ENCODE peak calls at places on chromosomes 3 and 15, in nine cellular contexts. J is NCI-H69, T is HTR-8/SVneo, N is astrocyte of the spinal cord, K is activated gamma-delta T cell treated with Interleukin-2 at 50 U/mL for 16 hours, H is GM20000, Y is cardiac muscle cell, F is MV-4-11, V is NCI-H1417. A is an unnamed sample.

GRCh38 chr3:98812851-98813374 is 49.8 kb downstream of the ST3GAL6 start:
- DNase-seq in J (peak), H (peak), K (no peak), V (no peak), F (peak), Y (peak), T (peak), N (no peak), A (no peak)

GRCh38 chr15:67850995-67851535 is 11.2 kb upstream of the RNU6-1 start:
- DNase-seq in K (no peak), T (no peak), V (no peak), F (peak), H (no peak), Y (no peak), J (no peak), N (no peak), A (no peak)

GRCh38 chr15:89912145-89912673 is 543 bp downstream of the ARPIN start:
- DNase-seq in J (no peak), V (no peak), F (no peak), K (no peak), H (no peak), T (peak), Y (peak), N (peak), A (peak)

GRCh38 chr15:29126821-29127461 is 142.7 kb downstream of the NSMCE3 start:
- DNase-seq in K (no peak), Y (no peak), F (no peak), V (no peak), T (no peak), N (no peak), J (peak), H (no peak), A (no peak)

GRCh38 chr15:58551764-58552504 is 120.1 kb downstream of the LIPC start:
- DNase-seq in T (peak), J (no peak), F (peak), N (peak), V (no peak), Y (no peak), K (no peak), H (no peak), A (no peak)

GRCh38 chr3:174216019-174216418 is 643.1 kb upstream of the NAALADL2 start:
- DNase-seq in H (no peak), T (no peak), J (no peak), V (no peak), F (no peak), Y (no peak), N (no peak), K (no peak), A (no peak)

GRCh38 chr3:154228561-154229216 is 95.6 kb downstream of the DHX36 start:
- DNase-seq in F (no peak), V (no peak), H (no peak), Y (peak), J (no peak), N (no peak), K (no peak), T (no peak), A (no peak)

GRCh38 chr3:124985358-124985757 is 50.8 kb upstream of the MUC13 start:
- DNase-seq in J (no peak), F (peak), K (no peak), T (peak), Y (no peak), N (peak), V (no peak), H (no peak), A (no peak)

GRCh38 chr15:25508369-25509002 is 69.7 kb upstream of the UBE3A start:
- DNase-seq in Y (peak), N (peak), J (peak), K (no peak), T (no peak), V (peak), H (peak), F (peak), A (no peak)

GRCh38 chr3:113245775-113246174 is 34.4 kb downstream of the BOC start:
- DNase-seq in K (no peak), H (no peak), N (peak), V (no peak), F (peak), T (no peak), Y (no peak), J (no peak), A (no peak)

GRCh38 chr3:172513488-172513887 is 9.7 kb downstream of the TNFSF10 start:
- DNase-seq in V (no peak), F (peak), T (no peak), Y (no peak), N (no peak), J (no peak), H (no peak), K (no peak), A (no peak)

GRCh38 chr3:129014793-129015345 is 13.8 kb downstream of the EFCC1 start:
- DNase-seq in N (no peak), V (no peak), K (no peak), F (no peak), Y (no peak), J (no peak), H (no peak), T (no peak), A (no peak)

GRCh38 chr3:55797775-55798174 is 310.7 kb upstream of the WNT5A start:
- DNase-seq in V (no peak), T (no peak), J (no peak), F (no peak), K (no peak), N (no peak), Y (no peak), H (no peak), A (no peak)

GRCh38 chr15:63188247-63188936 is 1.0 kb upstream of the RAB8B start:
- DNase-seq in N (peak), F (no peak), V (no peak), H (peak), Y (no peak), K (no peak), J (no peak), T (no peak), A (no peak)

GRCh38 chr3:195802261-195802701 is 9.4 kb downstream of the MUC4 start:
- DNase-seq in N (no peak), J (no peak), F (no peak), V (no peak), T (no peak), K (peak), Y (no peak), H (no peak), A (no peak)

GRCh38 chr3:183324083-183324482 is 71.0 kb downstream of the B3GNT5 start:
- DNase-seq in H (no peak), N (peak), K (no peak), F (no peak), V (no peak), J (no peak), Y (no peak), T (no peak), A (no peak)

GRCh38 chr3:20890124-20890523 is 704.1 kb upstream of the SGO1 start:
- DNase-seq in V (no peak), K (no peak), Y (no peak), T (no peak), N (no peak), F (no peak), H (no peak), J (peak), A (no peak)